ENCODE peak calls at places on chromosomes 6 and 20, in seven cellular contexts. B, Z, Q, G, J, W and M are unnamed samples.

GRCh38 chr6:143556529-143556928 is 45.0 kb upstream of the FUCA2 start:
- DNase-seq in G (no peak), W (peak), Z (no peak), J (no peak), Q (no peak), B (peak), M (no peak)

GRCh38 chr6:111159628-111160027 is 72.3 kb downstream of the SLC16A10 start:
- DNase-seq in Z (no peak), J (no peak), B (no peak), G (no peak), Q (no peak), W (no peak), M (no peak)

GRCh38 chr6:69423785-69424184 is 373.0 kb downstream of the LMBRD1 start:
- DNase-seq in G (no peak), Q (no peak), Z (peak), J (no peak), W (no peak), B (no peak), M (no peak)

GRCh38 chr6:36402481-36402880 is 15.0 kb upstream of the ETV7 start:
- DNase-seq in Z (no peak), J (no peak), G (no peak), W (no peak), B (no peak), Q (no peak), M (no peak)

GRCh38 chr6:5865492-5866031 is 141.2 kb downstream of the NRN1 start:
- DNase-seq in W (no peak), Q (no peak), J (no peak), Z (no peak), B (no peak), G (no peak), M (no peak)

GRCh38 chr6:1578293-1578745 is 31.4 kb upstream of the FOXC1 start:
- DNase-seq in J (no peak), B (no peak), Q (no peak), W (no peak), Z (no peak), G (no peak), M (no peak)

GRCh38 chr20:18632196-18632789 is 44.4 kb downstream of the DTD1 start:
- DNase-seq in Z (peak), G (peak), B (peak), W (peak), Q (peak), J (peak), M (peak)

GRCh38 chr6:54698974-54699373 is 147.6 kb upstream of the FAM83B start:
- DNase-seq in J (peak), W (no peak), Q (no peak), B (no peak), G (no peak), Z (no peak), M (no peak)

GRCh38 chr20:62411479-62412193 is 4.6 kb upstream of the CABLES2 start:
- DNase-seq in B (no peak), Z (no peak), Q (no peak), W (no peak), G (no peak), J (no peak), M (no peak)

GRCh38 chr6:70956451-70957283 is at the start of gene B3GAT2:
- DNase-seq in G (no peak), J (peak), W (no peak), B (no peak), Q (no peak), Z (no peak), M (peak)

GRCh38 chr6:27295301-27296079 is 16.6 kb downstream of the POM121L2 start:
- DNase-seq in G (no peak), B (peak), Q (no peak), W (peak), J (no peak), Z (no peak), M (no peak)

GRCh38 chr6:106749611-106750010 is 120.2 kb downstream of the QRSL1 start:
- DNase-seq in B (no peak), G (no peak), J (no peak), Z (no peak), W (no peak), Q (no peak), M (no peak)

GRCh38 chr20:51452734-51453133 is 89.8 kb downstream of the NFATC2 start:
- DNase-seq in G (no peak), B (no peak), Q (no peak), Z (no peak), W (no peak), J (no peak), M (no peak)

GRCh38 chr20:35404614-35405259 is 7.0 kb downstream of the UQCC1 start:
- DNase-seq in G (no peak), J (peak), B (no peak), Q (no peak), W (no peak), Z (peak), M (no peak)

GRCh38 chr6:113203135-113203534 is 654.0 kb upstream of the MARCKS start:
- DNase-seq in W (no peak), G (no peak), Z (no peak), Q (no peak), J (no peak), B (no peak), M (no peak)

GRCh38 chr6:130694617-130695016 is 132.6 kb upstream of the SMLR1 start:
- DNase-seq in G (no peak), Q (no peak), B (no peak), W (no peak), J (no peak), Z (no peak), M (no peak)

GRCh38 chr6:37501632-37502466 is 2.2 kb upstream of the CCDC167 start:
- DNase-seq in B (no peak), Q (no peak), J (no peak), G (no peak), W (no peak), Z (no peak), M (no peak)

GRCh38 chr20:45469336-45470261 is at the start of gene WFDC2:
- DNase-seq in Q (no peak), W (no peak), J (no peak), B (no peak), Z (no peak), G (no peak), M (peak)

GRCh38 chr6:7241709-7242645 is 71.0 kb downstream of the SSR1 start:
- DNase-seq in Q (no peak), G (no peak), W (no peak), Z (peak), J (no peak), B (no peak), M (no peak)

GRCh38 chr20:42219005-42219404 is 600.8 kb upstream of the CHD6 start:
- DNase-seq in Z (no peak), W (no peak), B (no peak), Q (no peak), G (no peak), J (no peak), M (no peak)

GRCh38 chr20:13755809-13756208 is 28.9 kb downstream of the ESF1 start:
- DNase-seq in Q (no peak), G (no peak), W (no peak), Z (no peak), J (no peak), B (no peak), M (no peak)

GRCh38 chr20:8757146-8757545 is 311.7 kb upstream of the PLCB4 start:
- DNase-seq in J (no peak), Q (no peak), B (peak), G (no peak), W (peak), Z (peak), M (no peak)

GRCh38 chr6:158645064-158646022 is 800 bp upstream of the DYNLT1 start:
- DNase-seq in Q (no peak), J (no peak), W (no peak), Z (peak), B (no peak), G (no peak), M (no peak)

GRCh38 chr6:132933085-132933484 is 118.7 kb downstream of the RPS12 start:
- DNase-seq in Q (no peak), W (no peak), Z (no peak), J (no peak), B (no peak), G (no peak), M (no peak)

GRCh38 chr20:61560361-61560853 is 308.3 kb downstream of the CDH4 start:
- DNase-seq in W (no peak), G (no peak), Z (no peak), Q (no peak), J (no peak), B (peak), M (peak)

GRCh38 chr6:75557068-75557467 is 44.6 kb upstream of the SENP6 start:
- DNase-seq in B (no peak), W (no peak), J (no peak), G (no peak), Q (no peak), Z (peak), M (no peak)

GRCh38 chr20:61742097-61742805 is 323.4 kb downstream of the TAF4 start:
- DNase-seq in J (no peak), Q (no peak), G (no peak), W (no peak), B (no peak), Z (no peak), M (no peak)

GRCh38 chr6:133315811-133316210 is 74.7 kb downstream of the EYA4 start:
- DNase-seq in J (no peak), B (no peak), Z (no peak), W (no peak), Q (no peak), G (no peak), M (no peak)

GRCh38 chr6:68233623-68234022 is 401.5 kb upstream of the ADGRB3 start:
- DNase-seq in B (no peak), Z (no peak), J (no peak), W (no peak), G (no peak), Q (no peak), M (no peak)

GRCh38 chr6:85389180-85389797 is 60.6 kb upstream of the NT5E start:
- DNase-seq in Q (no peak), Z (no peak), G (no peak), J (no peak), B (no peak), W (no peak), M (no peak)

DNA sequence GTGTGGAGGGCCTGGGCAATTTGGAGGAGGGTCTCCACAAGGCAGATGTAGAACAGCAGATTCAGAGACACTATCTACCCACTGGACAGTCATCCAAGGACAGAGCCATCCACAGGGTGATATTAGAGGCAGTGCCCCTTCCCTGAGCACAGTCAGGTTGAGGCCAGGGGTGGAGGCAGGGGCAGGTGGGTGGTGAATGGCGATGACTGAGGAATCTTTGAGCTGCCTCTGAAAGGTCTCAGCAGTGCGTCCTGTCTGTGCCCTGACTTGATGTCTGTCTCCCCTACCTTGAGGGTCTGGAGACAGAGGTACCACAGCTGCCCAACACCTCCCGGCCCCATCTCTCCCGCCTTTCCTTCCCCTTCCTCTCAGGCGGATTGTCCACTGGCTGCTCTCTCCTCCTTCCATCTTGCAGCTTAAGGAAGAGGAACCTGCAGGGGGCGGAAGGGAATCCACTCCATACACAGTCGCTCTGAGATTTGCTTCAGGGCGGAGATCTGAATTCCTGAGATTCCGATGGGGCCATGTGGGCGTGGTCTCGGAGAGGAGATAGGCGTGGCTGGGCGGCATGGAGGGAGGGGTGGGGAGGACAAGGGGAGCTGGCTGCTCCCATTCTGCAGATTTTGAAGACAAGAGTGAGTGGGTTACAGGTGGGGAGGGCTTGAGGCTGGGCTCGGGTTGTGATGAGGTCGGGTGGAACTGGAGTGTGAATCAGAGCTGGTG is 1.7 kb downstream of the MUCL3 start:
- DNase-seq in J (no peak), Q (peak), G (peak), W (peak), Z (no peak), B (peak), M (peak)
- H3K4me3 ChIP-seq in J (no peak), Q (no peak), G (no peak), W (peak), Z (no peak), B (no peak), M (no peak)

DNA sequence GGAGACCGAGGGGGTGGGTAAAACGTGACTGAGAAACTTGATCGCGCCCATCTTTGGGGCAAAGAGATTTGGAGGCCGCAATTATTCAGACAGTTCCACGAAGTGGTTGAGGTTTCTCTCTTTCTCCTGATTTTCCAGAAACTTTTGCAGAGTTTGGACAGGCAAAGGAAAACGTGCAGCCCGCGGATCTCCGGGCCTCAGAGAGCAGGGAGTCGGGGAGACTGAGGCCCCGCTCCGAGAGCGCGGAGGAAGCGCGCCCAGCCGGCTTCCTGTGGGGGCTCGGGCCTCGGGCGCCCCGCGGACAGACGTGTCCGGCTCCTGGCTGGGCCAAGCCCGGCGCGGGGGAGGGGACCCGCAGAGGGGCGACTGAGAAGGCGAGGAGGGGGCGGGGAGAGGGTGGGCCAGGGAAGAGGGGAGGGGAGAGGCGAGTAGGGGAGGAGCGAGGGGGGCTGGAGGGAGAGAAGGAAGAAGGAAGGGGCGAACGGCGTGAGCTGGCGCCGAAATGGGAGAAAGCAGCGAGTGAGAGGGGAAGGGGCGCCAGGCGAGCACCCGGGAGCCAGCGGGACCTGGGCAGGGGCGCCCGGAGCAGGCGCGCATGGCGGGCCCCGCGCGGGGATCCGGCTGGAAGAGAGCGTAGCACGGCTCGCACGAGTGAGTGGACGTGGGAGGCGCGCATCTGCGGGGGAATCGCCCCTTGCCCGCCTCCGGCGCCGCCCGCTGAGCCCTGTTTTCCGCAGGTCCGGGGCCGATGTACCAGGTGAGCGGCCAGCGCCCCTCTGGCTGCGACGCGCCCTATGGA is at the start of gene MDFI:
- DNase-seq in Q (no peak), W (no peak), G (no peak), Z (no peak), J (no peak), B (no peak), M (peak)
- H3K4me3 ChIP-seq in Q (peak), W (no peak), G (peak), Z (no peak), J (no peak), B (peak), M (peak)

GRCh38 chr6:170092826-170093225 is 198.1 kb downstream of the DLL1 start:
- DNase-seq in G (no peak), B (no peak), J (no peak), Z (no peak), Q (no peak), W (no peak), M (no peak)
- H3K4me3 ChIP-seq in G (no peak), B (no peak), J (no peak), Z (no peak), Q (no peak), W (no peak), M (no peak)

DNA sequence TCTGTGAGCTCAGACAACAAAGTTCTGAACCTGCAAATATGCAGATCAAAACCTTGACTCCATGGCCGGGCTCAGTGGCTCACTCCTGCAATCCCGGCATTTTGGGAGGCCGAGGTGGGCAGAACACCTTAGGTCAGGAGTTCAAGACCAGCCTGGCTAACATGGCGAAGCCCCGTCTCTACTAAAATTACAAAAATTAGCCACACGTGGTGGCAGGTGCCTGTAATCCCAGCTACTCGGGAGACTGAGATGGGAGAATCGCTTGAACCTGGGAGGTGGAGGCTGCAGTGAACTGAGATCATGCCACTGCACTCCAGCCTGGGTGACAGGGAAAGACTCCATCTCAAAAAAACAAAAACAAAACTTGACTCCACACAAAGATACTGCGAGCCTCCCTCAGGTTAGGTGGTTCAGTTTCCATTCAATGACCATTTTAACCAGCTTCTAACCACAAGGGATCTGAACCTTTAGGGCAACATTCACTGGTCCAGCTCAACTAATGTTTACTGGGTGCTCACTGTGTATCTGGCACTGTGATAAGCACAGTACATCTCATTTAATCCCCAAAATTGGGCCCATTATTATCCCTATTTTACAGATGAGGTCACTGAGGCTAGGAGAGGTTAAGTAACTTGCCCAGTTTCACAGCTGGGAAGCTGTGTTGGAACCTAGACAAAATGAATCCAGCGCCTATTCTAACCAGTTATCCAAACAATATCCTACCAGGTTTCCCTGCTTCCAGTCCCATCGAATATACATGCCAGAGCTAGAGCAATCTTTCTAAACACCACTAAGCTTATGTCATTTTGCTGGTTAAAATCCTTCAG is 1.8 kb downstream of the SNRPB start:
- DNase-seq in W (no peak), Z (peak), Q (no peak), B (no peak), J (no peak), G (no peak), M (no peak)
- H3K4me3 ChIP-seq in W (peak), Z (peak), Q (peak), B (peak), J (peak), G (peak), M (peak)

GRCh38 chr20:37343212-37343993 is 2.5 kb upstream of the SRC start:
- DNase-seq in G (no peak), B (no peak), W (no peak), J (no peak), Z (no peak), Q (no peak), M (no peak)
- H3K4me3 ChIP-seq in G (no peak), B (no peak), W (no peak), J (no peak), Z (no peak), Q (no peak), M (no peak)

DNA sequence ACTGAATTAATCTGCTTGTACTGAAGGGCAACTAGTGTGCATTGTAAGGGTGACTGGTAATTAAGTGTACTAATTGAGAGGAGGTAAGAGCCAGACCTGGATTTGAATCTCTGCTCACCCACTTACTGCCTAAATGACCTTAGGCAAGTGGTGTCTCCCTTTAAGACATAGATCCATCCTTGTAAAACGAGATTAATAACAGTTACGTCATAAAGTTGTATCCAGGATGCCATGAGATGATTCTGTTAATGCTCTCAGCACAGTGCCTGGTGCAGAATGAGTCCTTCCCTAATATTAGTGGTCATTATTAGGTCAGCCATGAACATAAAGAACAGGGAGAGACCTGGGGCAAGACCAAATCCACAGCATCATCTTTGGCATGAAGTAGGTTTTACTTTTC is 470.1 kb downstream of the MAFB start:
- DNase-seq in Z (no peak), G (no peak), B (no peak), J (no peak), W (no peak), Q (no peak), M (no peak)
- H3K4me3 ChIP-seq in Z (no peak), G (no peak), B (no peak), J (no peak), W (no peak), Q (no peak), M (no peak)

GRCh38 chr6:135086414-135086764 is 31.8 kb upstream of the HBS1L start:
- DNase-seq in Z (no peak), J (peak), W (no peak), G (no peak), B (no peak), Q (no peak), M (no peak)
- H3K4me3 ChIP-seq in Z (peak), J (peak), W (peak), G (no peak), B (no peak), Q (no peak), M (no peak)

GRCh38 chr6:10696655-10697054 is 1.9 kb downstream of the PAK1IP1 start:
- DNase-seq in J (no peak), W (no peak), G (no peak), Z (no peak), Q (no peak), B (no peak), M (no peak)
- H3K4me3 ChIP-seq in J (peak), W (no peak), G (no peak), Z (peak), Q (no peak), B (no peak), M (no peak)